ENCODE peak calls at places on chromosome 10, in six cellular contexts. L is mammary epithelial cell, F is K562, G is hepatocyte, Q is GM23338, D is neural progenitor cell. J is an unnamed sample.
A peak's percentile ranks its signal among the peaks of the same experiment; 100 is the strongest.

GRCh38 chr10:104109908-104110662 is 11.9 kb upstream of the SFR1 start:
- DNase-seq in L (peak; percentile 94), F (peak; percentile 16), G (peak; percentile 26), Q (no peak), D (no peak), J (peak; percentile 88)

GRCh38 chr10:62244785-62245595 is 23.7 kb downstream of the RTKN2 start:
- DNase-seq in L (peak; percentile 70), F (peak; percentile 67), G (peak; percentile 77), Q (peak; percentile 70), D (peak; percentile 60), J (peak; percentile 81)

GRCh38 chr10:99529483-99530107 is 3.1 kb upstream of the NKX2-3 start:
- DNase-seq in L (no peak), F (no peak), G (no peak), Q (peak; percentile 57), D (peak; percentile 68), J (no peak)

GRCh38 chr10:1873916-1874315 is 136.6 kb upstream of the ADARB2 start:
- DNase-seq in L (no peak), F (no peak), G (peak; percentile 64), Q (no peak), D (no peak), J (no peak)

GRCh38 chr10:109126016-109126415 is 797.3 kb downstream of the XPNPEP1 start:
- DNase-seq in L (no peak), F (no peak), G (no peak), Q (peak; percentile 23), D (peak; percentile 6), J (peak; percentile 17)

GRCh38 chr10:3261921-3262320 is 89.3 kb upstream of the PITRM1 start:
- DNase-seq in L (no peak), F (no peak), G (no peak), Q (no peak), D (no peak), J (no peak)

GRCh38 chr10:93319855-93320254 is 162.3 kb downstream of the MYOF start:
- DNase-seq in L (no peak), F (no peak), G (no peak), Q (no peak), D (no peak), J (no peak)

GRCh38 chr10:43872644-43873043 is 224.0 kb upstream of the ZNF32 start:
- DNase-seq in L (no peak), F (no peak), G (no peak), Q (no peak), D (no peak), J (no peak)

GRCh38 chr10:126049741-126050140 is 153.4 kb downstream of the FANK1 start:
- DNase-seq in L (peak; percentile 75), F (no peak), G (no peak), Q (no peak), D (no peak), J (peak; percentile 89)

GRCh38 chr10:4141471-4141870 is 356.5 kb upstream of the KLF6 start:
- DNase-seq in L (peak; percentile 19), F (no peak), G (no peak), Q (peak; percentile 27), D (peak; percentile 35), J (peak; percentile 26)

GRCh38 chr10:3395041-3395440 is 222.5 kb upstream of the PITRM1 start:
- DNase-seq in L (no peak), F (no peak), G (no peak), Q (no peak), D (no peak), J (no peak)

GRCh38 chr10:114051714-114052113 is 8.0 kb downstream of the ADRB1 start:
- DNase-seq in L (no peak), F (no peak), G (no peak), Q (no peak), D (no peak), J (no peak)

GRCh38 chr10:31347705-31348104 is 28.7 kb downstream of the ZEB1 start:
- DNase-seq in L (no peak), F (no peak), G (no peak), Q (no peak), D (no peak), J (no peak)

GRCh38 chr10:33612116-33612515 is 277.6 kb upstream of the NRP1 start:
- DNase-seq in L (peak; percentile 79), F (no peak), G (no peak), Q (no peak), D (no peak), J (peak; percentile 84)

GRCh38 chr10:67990093-67990492 is 85.0 kb downstream of the HERC4 start:
- DNase-seq in L (no peak), F (peak; percentile 4), G (no peak), Q (no peak), D (no peak), J (peak; percentile 27)

DNA sequence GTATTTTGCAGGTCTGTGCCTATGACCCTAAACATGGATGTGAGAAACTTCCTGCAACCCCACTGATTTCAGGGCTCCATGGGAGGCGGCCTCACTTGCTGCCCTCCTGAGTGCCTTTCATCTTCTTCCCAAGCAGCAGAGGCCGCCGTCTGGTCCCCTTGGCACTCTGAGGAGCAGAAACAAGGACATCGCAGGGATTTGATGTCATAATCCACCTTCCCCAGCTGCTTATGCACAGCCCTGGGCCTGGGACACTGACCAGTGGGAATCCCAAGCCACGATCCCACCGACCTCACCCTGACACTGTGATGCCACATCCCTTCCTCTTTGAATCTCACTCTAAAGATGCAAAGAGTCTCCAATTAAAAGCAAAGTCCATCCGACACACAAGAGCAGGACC is 7.7 kb downstream of the CAMK2G start:
- DNase-seq in L (no peak), F (no peak), G (no peak), Q (no peak), D (no peak), J (no peak)
- H3K4me3 ChIP-seq in L (no peak overlapping the region), F (no peak overlapping the region), G (no peak overlapping the region), Q (no peak overlapping the region), D (no peak overlapping the region), J (no peak overlapping the region)

DNA sequence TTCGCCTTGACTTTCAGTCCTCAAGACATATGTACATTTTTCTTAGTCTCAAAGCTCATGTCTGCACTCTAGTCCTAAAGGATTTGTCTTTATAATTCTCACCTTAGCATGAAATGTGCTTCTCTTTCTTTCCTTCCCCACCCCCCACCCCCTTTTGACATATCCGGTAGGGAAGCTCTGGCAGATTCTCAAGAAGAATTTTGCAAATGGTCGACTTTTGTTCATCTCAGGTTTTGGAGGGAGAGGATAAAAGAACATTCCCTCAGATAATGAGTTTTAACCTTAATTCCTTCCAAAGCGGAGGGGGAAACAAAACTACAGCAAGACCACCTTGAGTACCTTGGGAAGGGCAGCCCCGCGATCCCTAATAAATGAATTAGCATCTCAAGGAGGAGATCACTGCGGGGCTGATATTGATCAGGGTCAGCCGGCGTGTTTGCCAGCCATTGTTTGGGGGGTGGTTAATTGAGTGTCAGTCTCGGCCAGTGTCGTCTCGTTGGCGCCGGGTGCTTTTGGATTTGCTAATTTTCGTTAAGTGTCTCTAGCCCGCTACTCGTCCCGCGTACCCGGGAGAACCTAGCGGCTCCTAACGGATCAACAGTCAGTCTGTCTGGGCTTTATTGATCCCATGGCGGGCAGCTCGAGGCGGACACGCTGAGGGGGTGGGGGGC is 889 bp upstream of the BAMBI start:
- DNase-seq in L (no peak), F (peak; percentile 34), G (no peak), Q (peak; percentile 78), D (peak; percentile 84), J (peak; percentile 45)
- TF ChIP-seq EZH2 in L (no peak), F (no peak), G (no peak), Q (no peak), D (no peak), J (peak; percentile 55)

GRCh38 chr10:13349776-13350274 is 1.7 kb upstream of the SEPHS1 start:
- DNase-seq in L (peak; percentile 41), F (peak; percentile 41), G (peak; percentile 81), Q (peak; percentile 97), D (peak; percentile 47), J (peak; percentile 77)

GRCh38 chr10:13346280-13346819 is 1.7 kb downstream of the SEPHS1 start:
- DNase-seq in L (peak; percentile 49), F (peak; percentile 47), G (peak; percentile 68), Q (no peak), D (peak; percentile 21), J (peak; percentile 90)

GRCh38 chr10:13348216-13349017 is at the start of gene SEPHS1:
- DNase-seq in L (peak; percentile 60), F (peak; percentile 78), G (peak; percentile 83), Q (peak; percentile 87), D (peak; percentile 81), J (peak; percentile 79)

GRCh38 chr10:13347235-13348156 is 597 bp downstream of the SEPHS1 start:
- DNase-seq in L (peak; percentile 69), F (peak; percentile 85), G (peak; percentile 93), Q (peak; percentile 81), D (peak; percentile 96), J (peak; percentile 90)

DNA sequence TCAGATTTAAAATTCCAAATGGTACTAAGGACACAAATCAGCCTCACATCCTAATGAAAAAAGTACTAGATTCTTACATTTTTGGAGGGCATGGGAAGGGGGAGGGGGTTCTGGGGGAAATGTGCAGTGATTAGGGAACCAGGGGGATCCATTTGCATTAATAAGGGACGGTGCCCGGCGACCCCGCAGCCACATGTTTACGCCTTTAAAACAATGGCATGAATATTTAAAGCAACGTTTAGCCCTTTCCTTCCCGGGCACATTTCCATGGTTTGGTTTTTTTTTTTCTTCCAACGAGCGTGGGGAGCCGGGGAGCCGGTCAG is 1.2 kb downstream of the SEPHS1 start:
- DNase-seq in L (no peak), F (no peak), G (no peak), Q (peak; percentile 55), D (peak; percentile 44), J (no peak)
- H3K4me3 ChIP-seq in L (peak overlapping the region; percentile 69), F (peak overlapping the region; percentile 88), G (peak overlapping the region; percentile 56), Q (peak overlapping the region; percentile 58), D (peak overlapping the region; percentile 96), J (peak overlapping the region; percentile 88)

GRCh38 chr10:81875680-81876252 is 772 bp downstream of the NRG3 start:
- DNase-seq in L (no peak), F (no peak), G (peak; percentile 5), Q (peak; percentile 18), D (no peak), J (no peak)

GRCh38 chr10:81873231-81873931 is 1.6 kb upstream of the NRG3 start:
- DNase-seq in L (no peak), F (no peak), G (no peak), Q (no peak), D (no peak), J (no peak)

GRCh38 chr10:81872206-81872605 is 2.8 kb upstream of the NRG3 start:
- DNase-seq in L (no peak), F (no peak), G (peak; percentile 25), Q (no peak), D (no peak), J (peak; percentile 2)

GRCh38 chr10:81874878-81875679 is at the start of gene NRG3:
- DNase-seq in L (no peak), F (no peak), G (no peak), Q (peak; percentile 53), D (peak; percentile 80), J (peak; percentile 4)

GRCh38 chr10:81873932-81874816 is 820 bp upstream of the NRG3 start:
- DNase-seq in L (peak; percentile 12), F (no peak), G (peak; percentile 85), Q (peak; percentile 92), D (peak; percentile 95), J (peak; percentile 13)
- TF ChIP-seq EZH2 in L (peak; percentile 72), F (no peak), G (no peak), Q (no peak), D (no peak), J (no peak)

J was measured in GM23248.